ENCODE peak calls at places on chromosome 10, in seven cellular contexts. T is retinal pigment epithelial cell, K is A549, M is heart right ventricle, Q is DND-41, N is nephron progenitor cell, V is endothelial cell of umbilical vein. J is an unnamed sample.
A peak's percentile ranks its signal among the peaks of the same experiment; 100 is the strongest.

GRCh38 chr10:18618995-18619394 is 32.4 kb downstream of the NSUN6 start:
- DNase-seq in T (no peak), K (no peak), M (no peak), Q (no peak), N (no peak), V (peak; percentile 12), J (no peak)

GRCh38 chr10:42691361-42692120 is 53.2 kb upstream of the ZNF33B start:
- DNase-seq in T (no peak), K (no peak), M (no peak), Q (no peak), N (no peak), V (no peak), J (no peak)

GRCh38 chr10:125482108-125482507 is 200.9 kb downstream of the TEX36 start:
- DNase-seq in T (no peak), K (no peak), M (no peak), Q (no peak), N (no peak), V (no peak), J (no peak)

GRCh38 chr10:83373659-83374058 is 765.6 kb upstream of the GHITM start:
- DNase-seq in T (no peak), K (peak; percentile 3), M (no peak), Q (peak; percentile 24), N (peak; percentile 4), V (peak; percentile 40), J (no peak)

GRCh38 chr10:42975005-42975493 is 101.8 kb upstream of the RET start:
- DNase-seq in T (no peak), K (no peak), M (peak; percentile 2), Q (no peak), N (no peak), V (no peak), J (no peak)

GRCh38 chr10:62130948-62131347 is 137.7 kb downstream of the RTKN2 start:
- DNase-seq in T (peak; percentile 48), K (no peak), M (no peak), Q (no peak), N (no peak), V (peak; percentile 99), J (no peak)

GRCh38 chr10:8568401-8568800 is 513.9 kb downstream of the GATA3 start:
- DNase-seq in T (no peak), K (no peak), M (no peak), Q (no peak), N (no peak), V (no peak), J (no peak)

GRCh38 chr10:62437696-62438095 is 63.5 kb downstream of the ZNF365 start:
- DNase-seq in T (no peak), K (peak; percentile 68), M (no peak), Q (peak; percentile 14), N (peak; percentile 25), V (peak; percentile 73), J (peak; percentile 51)

GRCh38 chr10:124245191-124245590 is 151.8 kb upstream of the CHST15 start:
- DNase-seq in T (no peak), K (no peak), M (no peak), Q (no peak), N (no peak), V (no peak), J (no peak)

GRCh38 chr10:85429126-85429525 is 937.5 kb downstream of the GRID1 start:
- DNase-seq in T (no peak), K (no peak), M (no peak), Q (no peak), N (no peak), V (no peak), J (no peak)

GRCh38 chr10:92849234-92849525 is 860 bp downstream of the EXOC6 start:
- DNase-seq in T (no peak), K (no peak), M (no peak), Q (no peak), N (no peak), V (peak; percentile 55), J (no peak)

GRCh38 chr10:73413108-73413527 is 740 bp downstream of the ANXA7 start:
- DNase-seq in T (no peak), K (peak; percentile 80), M (no peak), Q (peak; percentile 36), N (peak; percentile 26), V (no peak), J (peak; percentile 64)

GRCh38 chr10:103458720-103459119 is at the start of gene CALHM1:
- DNase-seq in T (no peak), K (no peak), M (no peak), Q (no peak), N (peak; percentile 33), V (no peak), J (peak; percentile 87)

GRCh38 chr10:104253106-104253505 is 1.6 kb upstream of the GSTO1 start:
- DNase-seq in T (no peak), K (no peak), M (no peak), Q (no peak), N (no peak), V (no peak), J (no peak)

GRCh38 chr10:128178319-128178937 is 52.2 kb upstream of the MKI67 start:
- DNase-seq in T (no peak), K (peak; percentile 68), M (no peak), Q (peak; percentile 73), N (peak; percentile 41), V (peak; percentile 35), J (peak; percentile 36)

GRCh38 chr10:90051474-90051873 is 350.1 kb downstream of the KIF20B start:
- DNase-seq in T (no peak), K (no peak), M (no peak), Q (no peak), N (no peak), V (no peak), J (no peak)

GRCh38 chr10:129323877-129324276 is 143.2 kb upstream of the MGMT start:
- DNase-seq in T (peak; percentile 11), K (no peak), M (no peak), Q (no peak), N (no peak), V (no peak), J (no peak)

DNA sequence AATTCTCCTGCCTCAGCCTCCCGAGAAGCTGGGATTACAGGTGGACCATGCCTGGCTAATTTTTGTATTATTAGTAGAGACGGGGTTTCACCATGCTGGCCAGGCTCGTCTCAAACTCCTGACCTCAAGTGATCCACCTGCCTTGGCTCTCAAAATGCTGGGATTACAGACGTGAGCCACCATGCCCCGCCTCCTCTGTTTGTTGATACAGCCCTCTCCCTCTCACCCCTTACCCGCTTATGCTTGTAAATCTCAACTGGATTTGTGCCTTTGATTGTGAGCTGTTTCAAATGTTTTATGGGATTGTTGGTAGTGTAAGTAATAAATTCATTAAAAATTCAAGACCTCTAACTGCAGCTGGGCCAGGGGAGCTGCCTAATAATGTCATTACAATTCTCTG is 315.9 kb downstream of the GLRX3 start:
- DNase-seq in T (no peak), K (no peak), M (no peak), Q (no peak), N (no peak), V (no peak), J (no peak)
- TF ChIP-seq CTCF in T (no peak), K (no peak), M (no peak), Q (no peak), N (no peak), V (no peak), J (no peak)

GRCh38 chr10:53918755-53919154 is 882.3 kb downstream of the PCDH15 start:
- DNase-seq in T (no peak), K (no peak), M (no peak), Q (no peak), N (no peak), V (no peak), J (no peak)
- TF ChIP-seq CTCF in T (no peak), K (no peak), M (no peak), Q (no peak), N (no peak), V (no peak), J (no peak)

DNA sequence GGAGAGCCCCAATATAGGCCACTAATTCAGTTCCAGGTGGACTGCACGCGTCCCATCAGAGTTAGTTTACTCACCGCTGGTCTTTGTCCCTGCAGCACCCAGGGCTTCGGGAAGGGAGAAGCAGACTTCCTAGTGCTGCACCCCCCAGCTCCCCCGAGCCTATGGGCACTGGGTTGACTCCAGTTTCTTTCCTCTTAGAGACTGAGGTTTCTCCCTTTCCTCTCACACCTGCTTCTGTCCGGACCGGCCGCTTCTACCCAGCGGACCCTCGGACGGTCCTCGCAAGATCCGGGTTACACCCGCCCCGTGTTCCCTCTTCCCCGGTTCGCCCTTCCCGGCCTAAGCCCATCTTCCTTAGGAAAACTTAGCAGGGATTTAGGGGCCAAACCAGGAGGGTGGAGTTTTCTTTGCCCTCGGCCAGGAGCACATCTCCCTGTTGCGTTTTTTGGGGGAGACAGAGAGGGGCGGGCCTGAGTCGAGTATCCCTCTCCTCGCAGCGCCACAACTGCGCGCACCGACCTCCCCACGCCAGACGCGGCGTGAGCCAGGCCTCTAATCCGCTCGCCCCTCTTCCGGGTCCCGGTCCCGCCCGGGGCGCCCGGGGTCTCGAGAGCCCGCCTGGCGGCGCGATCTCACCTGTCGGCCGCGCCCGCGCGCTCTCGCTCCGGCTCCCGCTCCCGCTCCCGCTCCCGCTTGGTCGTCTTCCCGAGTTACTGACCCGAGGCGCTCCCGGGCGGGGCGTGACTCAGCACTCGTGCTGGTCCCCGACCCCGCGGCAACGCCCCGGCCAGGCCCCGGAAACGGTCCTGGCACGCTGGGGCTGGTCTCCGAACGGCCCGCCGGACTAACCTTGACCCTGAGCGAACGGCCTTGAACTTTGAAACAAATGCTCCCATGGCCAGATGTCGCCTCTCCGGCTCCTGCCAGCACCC is at the start of gene AIFM2:
- DNase-seq in T (no peak), K (peak; percentile 83), M (peak; percentile 84), Q (peak; percentile 17), N (peak; percentile 76), V (peak; percentile 38), J (peak; percentile 88)
- TF ChIP-seq CTCF in T (no peak), K (no peak), M (peak; percentile 29), Q (no peak), N (no peak), V (no peak), J (no peak)

DNA sequence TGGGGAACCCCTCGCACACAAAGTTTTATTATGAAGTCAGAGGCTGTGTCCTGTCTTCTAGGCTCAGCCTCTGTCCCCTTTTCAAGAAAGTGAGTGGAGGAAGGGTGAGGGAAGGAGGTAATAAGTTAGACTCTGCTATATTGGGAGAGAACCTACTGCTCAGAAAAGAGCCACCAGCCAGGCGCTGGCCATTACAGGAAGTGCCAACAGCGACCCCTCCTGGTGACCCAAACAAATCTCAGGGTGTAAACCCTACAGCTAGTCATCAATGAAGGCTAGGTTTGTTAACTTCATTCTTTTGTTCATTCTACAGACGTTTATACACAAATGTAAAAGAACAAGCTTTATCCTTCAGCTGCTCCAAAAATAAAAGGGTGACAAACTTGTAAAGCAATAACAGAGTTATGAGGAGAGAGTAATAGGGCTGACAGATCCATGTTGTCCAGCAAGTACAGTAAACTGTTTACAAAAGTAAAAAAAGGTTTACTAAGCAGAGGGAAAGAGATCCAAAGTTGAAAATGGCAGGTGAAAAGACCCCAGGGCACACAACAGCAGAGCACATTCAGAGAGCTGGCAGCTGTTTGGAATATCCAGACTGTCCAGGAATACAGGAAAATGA is 82.7 kb downstream of the FAM204A start:
- DNase-seq in T (no peak), K (peak; percentile 29), M (no peak), Q (peak; percentile 36), N (peak; percentile 85), V (no peak), J (peak; percentile 39)
- TF ChIP-seq CTCF in T (peak; percentile 73), K (peak; percentile 40), M (peak; percentile 44), Q (peak; percentile 64), N (peak; percentile 90), V (peak; percentile 46), J (peak; percentile 30)

J was measured in GM20000.